ENCODE peak calls at places on chromosomes 5 and 9, in nine cellular contexts. Q, V, M, L, W, Y, P, K and D are unnamed samples.

GRCh38 chr9:119441338-119441737 is 72.1 kb upstream of the BRINP1 start:
- DNase-seq in Q (no peak), V (no peak), M (no peak), L (no peak), W (no peak), Y (no peak), P (no peak), K (no peak), D (no peak)

GRCh38 chr5:56552612-56553268 is 262.6 kb upstream of the MAP3K1 start:
- DNase-seq in Q (no peak), V (no peak), M (no peak), L (no peak), W (no peak), Y (no peak), P (no peak), K (no peak), D (no peak)

GRCh38 chr5:56465757-56466127 is 232.6 kb upstream of the ANKRD55 start:
- DNase-seq in Q (no peak), V (no peak), M (no peak), L (no peak), W (no peak), Y (no peak), P (no peak), K (no peak), D (no peak)

GRCh38 chr9:123120131-123120530 is 86.7 kb downstream of the GPR21 start:
- DNase-seq in Q (no peak), V (no peak), M (no peak), L (no peak), W (no peak), Y (no peak), P (no peak), K (no peak), D (no peak)

GRCh38 chr9:123669355-123669754 is 260.6 kb downstream of the DENND1A start:
- DNase-seq in Q (no peak), V (no peak), M (no peak), L (no peak), W (no peak), Y (no peak), P (no peak), K (no peak), D (no peak)

GRCh38 chr9:135144581-135145108 is 57.2 kb downstream of the OLFM1 start:
- DNase-seq in Q (no peak), V (no peak), M (no peak), L (no peak), W (no peak), Y (no peak), P (peak), K (no peak), D (peak)

GRCh38 chr5:174311531-174312269 is 266.2 kb downstream of the NSG2 start:
- DNase-seq in Q (no peak), V (peak), M (peak), L (peak), W (peak), Y (peak), P (peak), K (peak), D (peak)

GRCh38 chr9:34190996-34191892 is 12.4 kb downstream of the UBAP1 start:
- DNase-seq in Q (no peak), V (peak), M (no peak), L (no peak), W (no peak), Y (no peak), P (peak), K (no peak), D (peak)

GRCh38 chr9:121296213-121297127 is 28.5 kb downstream of the GSN start:
- DNase-seq in Q (no peak), V (no peak), M (no peak), L (no peak), W (no peak), Y (peak), P (no peak), K (no peak), D (no peak)